ENCODE peak calls at places on chromosomes 1 and 21, in ten cellular contexts. Z, A, K, X, D, C, G, U, H and S are unnamed samples.

GRCh38 chr1:226519741-226520598 is 28.6 kb upstream of the STUM start:
- DNase-seq in G (no peak), Z (peak), K (no peak), U (no peak), H (no peak), C (no peak), X (no peak), D (no peak), A (no peak), S (no peak)

GRCh38 chr1:40902634-40902897 is 40.4 kb upstream of the CITED4 start:
- DNase-seq in X (no peak), A (no peak), H (no peak), C (no peak), D (no peak), U (no peak), K (no peak), Z (no peak), G (no peak), S (no peak)

GRCh38 chr1:54335396-54336056 is 70.7 kb downstream of the SSBP3 start:
- DNase-seq in H (peak), U (peak), C (peak), Z (peak), K (peak), X (no peak), A (peak), G (no peak), D (peak), S (no peak)

GRCh38 chr21:42075686-42076471 is 4.8 kb downstream of the UMODL1 start:
- DNase-seq in C (no peak), A (no peak), X (no peak), K (no peak), G (no peak), D (no peak), Z (no peak), H (no peak), U (no peak), S (no peak)

GRCh38 chr1:10935241-10935640 is 77.2 kb upstream of the TARDBP start:
- DNase-seq in D (no peak), U (no peak), C (no peak), X (no peak), H (no peak), G (no peak), Z (no peak), K (no peak), A (peak), S (no peak)

GRCh38 chr1:159113783-159114182 is 37.2 kb upstream of the AIM2 start:
- DNase-seq in G (no peak), C (peak), D (no peak), K (no peak), U (no peak), Z (no peak), H (no peak), X (no peak), A (no peak), S (no peak)

GRCh38 chr1:166813508-166814223 is 25.6 kb upstream of the POGK start:
- DNase-seq in C (no peak), U (no peak), X (no peak), Z (no peak), D (no peak), K (no peak), G (no peak), H (no peak), A (no peak), S (no peak)

GRCh38 chr21:39066829-39067785 is 116.1 kb downstream of the PSMG1 start:
- DNase-seq in D (peak), G (no peak), U (no peak), C (no peak), A (no peak), K (no peak), H (no peak), X (no peak), Z (no peak), S (no peak)

GRCh38 chr1:230268371-230269170 is 157.6 kb downstream of the PGBD5 start:
- DNase-seq in G (peak), C (peak), H (peak), U (peak), D (peak), Z (peak), A (peak), X (peak), K (peak), S (peak)

GRCh38 chr1:195908121-195908520 is 700.1 kb downstream of the KCNT2 start:
- DNase-seq in H (no peak), U (peak), A (no peak), D (no peak), C (peak), K (peak), G (no peak), Z (no peak), X (no peak), S (no peak)

GRCh38 chr21:45078877-45079281 is 4.5 kb downstream of the ADARB1 start:
- DNase-seq in G (no peak), C (no peak), H (no peak), Z (no peak), A (peak), U (peak), X (no peak), D (no peak), K (peak), S (no peak)

GRCh38 chr1:246930830-246931548 is 759 bp downstream of the AHCTF1 start:
- DNase-seq in K (peak), H (peak), G (peak), Z (peak), D (peak), X (peak), C (peak), U (peak), A (peak), S (peak)

GRCh38 chr1:72062584-72062983 is 219.8 kb downstream of the NEGR1 start:
- DNase-seq in D (no peak), A (no peak), Z (no peak), C (peak), K (peak), H (no peak), X (no peak), G (no peak), U (peak), S (no peak)

GRCh38 chr1:50424940-50425375 is 1.7 kb upstream of the DMRTA2 start:
- DNase-seq in G (no peak), K (no peak), D (no peak), Z (no peak), H (no peak), U (no peak), A (no peak), C (no peak), X (no peak), S (no peak)

GRCh38 chr1:42927920-42928505 is 30.7 kb downstream of the SLC2A1 start:
- DNase-seq in G (no peak), X (no peak), D (no peak), A (no peak), H (no peak), U (no peak), Z (no peak), K (no peak), C (no peak), S (no peak)

GRCh38 chr1:52032785-52033131 is 852 bp downstream of the KTI12 start:
- DNase-seq in U (peak), A (peak), D (peak), G (peak), X (peak), H (peak), Z (peak), K (peak), C (no peak), S (peak)

GRCh38 chr1:40903106-40903505 is 40.9 kb upstream of the CITED4 start:
- DNase-seq in K (no peak), D (no peak), X (no peak), A (no peak), Z (no peak), U (no peak), C (no peak), G (no peak), H (no peak), S (no peak)

GRCh38 chr1:41371630-41372599 is 10.7 kb downstream of the FOXO6 start:
- DNase-seq in K (peak), X (no peak), D (peak), U (no peak), H (no peak), G (peak), Z (peak), C (no peak), A (no peak), S (no peak)

GRCh38 chr1:117654485-117655219 is 48.8 kb downstream of the TENT5C start:
- DNase-seq in C (no peak), D (no peak), G (no peak), X (peak), A (no peak), H (no peak), K (no peak), U (no peak), Z (no peak), S (peak)

GRCh38 chr1:235997916-235998315 is 67.0 kb downstream of the NID1 start:
- DNase-seq in H (no peak), A (no peak), X (no peak), D (no peak), G (no peak), K (no peak), C (no peak), Z (no peak), U (no peak), S (no peak)

GRCh38 chr1:34235594-34235993 is 58.9 kb downstream of the C1orf94 start:
- DNase-seq in C (no peak), D (no peak), H (no peak), X (no peak), A (no peak), G (no peak), U (no peak), K (no peak), Z (no peak), S (no peak)

GRCh38 chr1:202292773-202293172 is 49.0 kb downstream of the UBE2T start:
- DNase-seq in U (no peak), C (no peak), X (no peak), D (no peak), G (no peak), K (no peak), Z (no peak), A (no peak), H (no peak), S (no peak)

GRCh38 chr1:55211456-55211855 is 3.7 kb downstream of the USP24 start:
- DNase-seq in D (no peak), X (no peak), K (no peak), A (no peak), Z (no peak), U (no peak), H (no peak), C (no peak), G (no peak), S (no peak)

GRCh38 chr1:175114996-175115395 is 47.4 kb downstream of the TNN start:
- DNase-seq in U (no peak), G (no peak), A (no peak), Z (no peak), H (no peak), K (no peak), X (no peak), D (no peak), C (no peak), S (no peak)

GRCh38 chr1:247209306-247209900 is 37.6 kb upstream of the ZNF124 start:
- DNase-seq in X (no peak), A (no peak), Z (no peak), K (no peak), U (no peak), H (no peak), C (no peak), D (no peak), G (no peak), S (no peak)

GRCh38 chr1:203287109-203287893 is 18.0 kb upstream of the BTG2 start:
- DNase-seq in Z (peak), H (peak), G (no peak), X (peak), U (no peak), D (peak), K (peak), A (peak), C (no peak), S (peak)

GRCh38 chr1:65108025-65108692 is 39.8 kb upstream of the AK4 start:
- DNase-seq in A (peak), Z (peak), H (no peak), D (no peak), C (no peak), U (no peak), G (no peak), K (no peak), X (no peak), S (no peak)

GRCh38 chr1:167752219-167752985 is 30.6 kb downstream of the MPZL1 start:
- DNase-seq in H (no peak), Z (no peak), G (no peak), K (no peak), A (no peak), D (no peak), X (no peak), C (peak), U (peak), S (no peak)

GRCh38 chr1:21594935-21595897 is 73.9 kb downstream of the RAP1GAP start:
- DNase-seq in H (peak), X (peak), A (peak), K (peak), G (peak), Z (peak), U (no peak), D (peak), C (peak), S (peak)

GRCh38 chr1:185570962-185571361 is 163.2 kb upstream of the HMCN1 start:
- DNase-seq in X (no peak), A (peak), G (no peak), H (no peak), C (no peak), U (no peak), D (no peak), Z (peak), K (no peak), S (no peak)

GRCh38 chr1:90371106-90371813 is 345.8 kb downstream of the BARHL2 start:
- DNase-seq in D (no peak), H (no peak), K (peak), G (no peak), Z (no peak), U (peak), A (no peak), C (no peak), X (no peak), S (no peak)

GRCh38 chr1:27430903-27431653 is 38.7 kb downstream of the GPR3 start:
- DNase-seq in H (no peak), A (no peak), D (peak), K (peak), G (no peak), C (no peak), U (peak), X (no peak), Z (no peak), S (peak)

GRCh38 chr1:50139339-50139738 is 30.6 kb downstream of the ELAVL4 start:
- DNase-seq in X (no peak), G (no peak), K (no peak), C (no peak), U (no peak), D (no peak), Z (no peak), A (no peak), H (no peak), S (no peak)

GRCh38 chr1:224938652-224939051 is 9.2 kb downstream of the DNAH14 start:
- DNase-seq in Z (no peak), G (no peak), H (no peak), A (no peak), X (no peak), C (no peak), U (no peak), K (no peak), D (no peak), S (no peak)

GRCh38 chr1:201313086-201313485 is 29.8 kb downstream of the PKP1 start:
- DNase-seq in D (no peak), C (no peak), G (no peak), K (no peak), Z (no peak), X (no peak), U (no peak), H (no peak), A (no peak), S (no peak)

GRCh38 chr1:73813726-73814125 is 384.2 kb downstream of the LRRIQ3 start:
- DNase-seq in Z (no peak), K (no peak), C (no peak), U (no peak), X (no peak), H (no peak), A (no peak), G (no peak), D (no peak), S (no peak)
- TF ChIP-seq CTCF in Z (no peak), K (no peak), C (no peak), U (no peak), X (no peak), H (no peak), A (no peak), G (no peak), D (no peak), S (no peak)

GRCh38 chr1:216119600-216119999 is 303.6 kb downstream of the USH2A start:
- DNase-seq in U (peak), C (peak), A (no peak), Z (no peak), G (no peak), D (no peak), X (peak), K (peak), H (no peak), S (peak)
- TF ChIP-seq CTCF in U (peak), C (peak), A (peak), Z (no peak), G (peak), D (no peak), X (peak), K (peak), H (no peak), S (no peak)

GRCh38 chr1:109268431-109269211 is 14.3 kb downstream of the PSRC1 start:
- DNase-seq in U (no peak), X (no peak), D (no peak), K (no peak), A (no peak), G (no peak), H (no peak), Z (no peak), C (no peak), S (no peak)

GRCh38 chr1:109270623-109271317 is 12.2 kb downstream of the PSRC1 start:
- DNase-seq in K (no peak), C (no peak), U (no peak), H (no peak), A (no peak), Z (no peak), G (no peak), X (no peak), D (no peak), S (no peak)

GRCh38 chr1:109267743-109268300 is 15.1 kb downstream of the PSRC1 start:
- DNase-seq in U (peak), H (no peak), G (no peak), C (no peak), A (no peak), K (no peak), Z (no peak), X (no peak), D (no peak), S (no peak)

GRCh38 chr1:109269981-109270622 is 12.8 kb downstream of the PSRC1 start:
- DNase-seq in G (no peak), Z (no peak), U (no peak), H (no peak), K (no peak), X (no peak), A (no peak), C (no peak), D (no peak), S (no peak)

DNA sequence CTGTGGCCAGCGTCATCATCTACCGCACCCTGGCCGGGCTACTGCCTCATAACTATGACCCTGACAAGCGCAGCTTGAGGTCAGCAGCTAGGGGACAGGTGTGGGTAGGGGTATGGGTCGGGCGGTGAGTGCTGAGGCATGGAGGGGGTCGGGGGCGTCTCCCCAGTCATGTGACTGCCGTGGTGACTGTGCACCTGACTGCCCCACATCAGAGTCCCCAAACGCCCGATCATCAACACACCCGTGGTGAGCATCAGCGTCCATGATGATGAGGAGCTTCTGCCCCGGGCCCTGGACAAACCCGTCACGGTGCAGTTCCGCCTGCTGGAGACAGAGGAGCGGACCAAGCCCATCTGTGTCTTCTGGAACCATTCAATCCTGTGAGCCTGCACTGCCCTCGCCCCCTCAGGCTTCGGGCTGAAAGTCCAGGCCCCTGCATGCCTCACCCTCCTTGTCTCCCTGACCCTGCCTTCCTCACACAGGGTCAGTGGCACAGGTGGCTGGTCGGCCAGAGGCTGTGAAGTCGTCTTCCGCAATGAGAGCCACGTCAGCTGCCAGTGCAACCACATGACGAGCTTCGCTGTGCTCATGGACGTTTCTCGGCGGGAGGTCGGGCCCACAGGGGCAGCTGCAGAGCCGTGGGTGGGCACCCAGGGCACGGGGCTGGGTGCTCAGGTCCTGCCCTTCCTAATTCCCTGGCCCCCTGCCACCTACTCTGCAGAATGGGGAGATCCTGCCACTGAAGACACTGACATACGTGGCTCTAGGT is 13.5 kb downstream of the PSRC1 start:
- DNase-seq in X (no peak), K (no peak), G (no peak), A (no peak), C (no peak), U (no peak), H (no peak), Z (no peak), D (no peak), S (no peak)
- TF ChIP-seq CTCF in X (no peak), K (no peak), G (no peak), A (no peak), C (no peak), U (no peak), H (no peak), Z (no peak), D (no peak), S (no peak)

GRCh38 chr1:160161965-160162705 is 10.7 kb downstream of the ATP1A4 start:
- DNase-seq in Z (no peak), K (peak), D (peak), H (peak), U (no peak), C (no peak), A (no peak), G (peak), X (peak), S (peak)
- TF ChIP-seq CTCF in Z (no peak), K (peak), D (peak), H (peak), U (peak), C (no peak), A (no peak), G (peak), X (peak), S (peak)

GRCh38 chr21:34135330-34135729 is 62.0 kb downstream of the MRPS6 start:
- DNase-seq in D (no peak), C (no peak), U (no peak), K (no peak), H (no peak), G (no peak), A (no peak), Z (no peak), X (no peak), S (no peak)

GRCh38 chr21:34132905-34133304 is 59.5 kb downstream of the MRPS6 start:
- DNase-seq in Z (no peak), H (no peak), G (no peak), X (no peak), U (no peak), C (no peak), A (no peak), K (no peak), D (no peak), S (no peak)

GRCh38 chr21:34132202-34132601 is 58.8 kb downstream of the MRPS6 start:
- DNase-seq in D (no peak), U (no peak), A (no peak), G (no peak), Z (no peak), K (no peak), H (no peak), X (no peak), C (no peak), S (no peak)

GRCh38 chr21:34133392-34133791 is 60.0 kb downstream of the MRPS6 start:
- DNase-seq in G (no peak), D (no peak), H (no peak), X (no peak), A (no peak), U (no peak), K (no peak), Z (no peak), C (no peak), S (no peak)

DNA sequence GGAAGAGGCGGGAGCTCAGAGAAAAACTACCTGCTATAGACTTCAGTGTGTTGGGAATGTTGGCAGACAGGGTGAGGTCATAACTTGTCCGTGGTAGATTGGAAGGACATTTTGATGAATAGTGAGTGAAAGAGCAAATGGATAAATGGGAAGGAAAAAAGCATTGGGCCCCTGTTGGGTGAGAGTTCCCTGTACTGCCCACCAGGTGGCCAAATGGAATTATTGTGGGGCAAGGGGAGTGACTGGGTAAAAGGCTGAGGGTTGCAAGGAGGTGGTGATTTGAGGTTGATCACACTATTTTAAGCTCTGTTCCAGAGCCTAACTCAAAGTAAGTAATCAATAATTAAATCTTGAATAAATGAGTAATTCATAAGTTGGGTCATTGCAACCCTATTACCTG is 60.4 kb downstream of the MRPS6 start:
- DNase-seq in U (no peak), X (no peak), G (no peak), A (no peak), Z (no peak), K (no peak), D (no peak), C (no peak), H (no peak), S (no peak)
- TF ChIP-seq CTCF in U (peak), X (peak), G (peak), A (peak), Z (no peak), K (no peak), D (no peak), C (peak), H (peak), S (no peak)

DNA sequence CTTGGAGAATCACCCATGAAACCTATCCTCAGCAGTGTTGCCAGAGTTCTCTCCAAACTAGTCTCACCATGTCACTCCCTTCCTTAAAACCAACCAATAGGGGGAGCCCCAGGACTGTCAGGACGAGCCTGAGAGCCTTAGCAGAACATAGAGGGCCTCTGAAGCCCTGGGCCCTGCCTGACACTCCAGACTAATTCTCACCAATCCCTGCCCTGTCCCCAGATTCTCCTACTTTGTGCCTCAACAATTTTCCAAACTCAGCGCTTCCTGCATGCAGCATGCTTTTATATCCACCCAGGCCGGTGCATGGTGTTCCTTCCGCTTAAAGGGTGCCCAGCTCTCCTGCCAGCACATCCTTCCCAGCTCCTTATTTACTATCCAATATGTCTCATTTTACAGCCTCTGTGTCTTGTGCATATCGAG is 42.7 kb downstream of the HSD3B1 start:
- DNase-seq in K (peak), X (peak), C (peak), D (peak), U (peak), Z (peak), G (peak), H (peak), A (peak), S (peak)
- TF ChIP-seq CTCF in K (peak), X (peak), C (peak), D (peak), U (peak), Z (peak), G (peak), H (peak), A (peak), S (peak)